ENCODE peak calls at places on chromosomes 2 and 18, in six cellular contexts. U is activated CD8-positive, alpha-beta memory T cell treated with anti-CD3 and anti-CD28 coated beads for 1 hour; E is KG1; Y is C1 segment of cervical spinal cord; P is naive thymus-derived CD8-positive, alpha-beta T cell; R is WERI-Rb-1. O is an unnamed sample.

GRCh38 chr2:28997847-28998735 is 17.0 kb downstream of the TOGARAM2 start:
- DNase-seq in Y (no peak), R (no peak), P (no peak), U (no peak), E (no peak), O (no peak)

GRCh38 chr2:210169871-210170441 is 1.3 kb downstream of the KANSL1L start:
- DNase-seq in U (no peak), P (no peak), Y (no peak), R (no peak), E (peak; percentile 36), O (no peak)

GRCh38 chr18:66548747-66549146 is 55.1 kb downstream of the CDH19 start:
- DNase-seq in Y (no peak), R (no peak), U (no peak), P (no peak), E (no peak), O (no peak)

GRCh38 chr2:112957511-112957910 is 20.3 kb upstream of the IL36G start:
- DNase-seq in P (no peak), R (no peak), U (no peak), Y (no peak), E (no peak), O (no peak)

GRCh38 chr2:112253261-112253807 is 1.5 kb downstream of the ZC3H8 start:
- DNase-seq in P (no peak), E (no peak), Y (no peak), U (no peak), R (no peak), O (no peak)

GRCh38 chr2:159427048-159427447 is 140.5 kb upstream of the WDSUB1 start:
- DNase-seq in R (no peak), E (no peak), U (no peak), P (no peak), Y (no peak), O (no peak)

GRCh38 chr2:19478441-19478840 is 120.0 kb upstream of the OSR1 start:
- DNase-seq in P (no peak), E (no peak), U (no peak), R (no peak), Y (no peak), O (no peak)

GRCh38 chr2:32905270-32905669 is 41.5 kb upstream of the LTBP1 start:
- DNase-seq in R (no peak), U (no peak), E (no peak), P (no peak), Y (no peak), O (no peak)

GRCh38 chr2:215830313-215830712 is 183.0 kb downstream of the MREG start:
- DNase-seq in E (no peak), P (no peak), U (no peak), Y (no peak), R (peak; percentile 57), O (no peak)

GRCh38 chr2:226721541-226721940 is 78.1 kb downstream of the IRS1 start:
- DNase-seq in R (no peak), P (no peak), U (no peak), Y (no peak), E (no peak), O (no peak)